ENCODE peak calls at places on chromosomes 16 and 17, in five cellular contexts. Z is fibroblast of mammary gland; K is cardiac muscle cell; B is stimulated activated naive B cell treated with anti-CD40 and anti-IgM and Interleukin-4, amounts not matched to agents 10 μg/mL and 1 μg/mL and 100 μg/mL, for 72 hours; P is activated T-cell treated with anti-CD3 and anti-CD28 coated beads, Interleukin-2, amount 50 U/mL, for 72 hours. I is an unnamed sample.

GRCh38 chr17:6346986-6347385 is 87.9 kb downstream of the AIPL1 start:
- DNase-seq in Z (no peak), K (no peak), B (no peak), P (no peak), I (no peak)

GRCh38 chr16:11796227-11797165 is 562 bp downstream of the ZC3H7A start:
- DNase-seq in Z (peak; percentile 46), K (peak; percentile 50), B (no peak), P (peak; percentile 24), I (no peak)

GRCh38 chr17:73228748-73229236 is 32.9 kb downstream of the CPSF4L start:
- DNase-seq in Z (peak; percentile 90), K (no peak), B (no peak), P (peak; percentile 12), I (peak; percentile 92)

GRCh38 chr17:72624652-72625051 is 467.8 kb downstream of the SLC39A11 start:
- DNase-seq in Z (no peak), K (no peak), B (no peak), P (no peak), I (peak; percentile 21)

GRCh38 chr17:35917519-35918213 is 12.9 kb downstream of the RDM1 start:
- DNase-seq in Z (no peak), K (no peak), B (no peak), P (no peak), I (no peak)

GRCh38 chr16:47492428-47493357 is 31.6 kb downstream of the PHKB start:
- DNase-seq in Z (peak; percentile 76), K (no peak), B (peak; percentile 82), P (peak; percentile 34), I (peak; percentile 65)

GRCh38 chr17:51617876-51618455 is 357.6 kb downstream of the UTP18 start:
- DNase-seq in Z (no peak), K (no peak), B (no peak), P (no peak), I (no peak)

GRCh38 chr16:82263456-82264159 is 93.6 kb upstream of the MPHOSPH6 start:
- DNase-seq in Z (peak; percentile 48), K (peak; percentile 73), B (peak; percentile 23), P (peak; percentile 42), I (peak; percentile 40)

GRCh38 chr16:84075376-84075775 is 32.8 kb upstream of the SLC38A8 start:
- DNase-seq in Z (no peak), K (no peak), B (no peak), P (no peak), I (no peak)

GRCh38 chr16:1493746-1494094 is 560 bp downstream of the TELO2 start:
- DNase-seq in Z (no peak), K (peak; percentile 31), B (no peak), P (no peak), I (peak; percentile 20)

GRCh38 chr16:70255584-70255983 is 3.8 kb upstream of the EXOSC6 start:
- DNase-seq in Z (no peak), K (no peak), B (no peak), P (no peak), I (no peak)

GRCh38 chr17:73637866-73638265 is 6.4 kb downstream of the SDK2 start:
- DNase-seq in Z (no peak), K (no peak), B (no peak), P (no peak), I (no peak)

GRCh38 chr16:86060381-86061317 is 161.7 kb downstream of the IRF8 start:
- DNase-seq in Z (no peak), K (no peak), B (no peak), P (no peak), I (no peak)

GRCh38 chr16:4922721-4923342 is 14.1 kb downstream of the PPL start:
- DNase-seq in Z (no peak), K (no peak), B (no peak), P (no peak), I (no peak)

GRCh38 chr17:4436381-4436780 is 2.6 kb downstream of the SPNS3 start:
- DNase-seq in Z (no peak), K (no peak), B (no peak), P (no peak), I (no peak)

GRCh38 chr17:65345261-65346060 is 208.3 kb downstream of the RGS9 start:
- DNase-seq in Z (peak; percentile 15), K (no peak), B (no peak), P (no peak), I (no peak)

GRCh38 chr16:86375370-86375769 is 135.0 kb upstream of the FOXF1 start:
- DNase-seq in Z (peak; percentile 90), K (no peak), B (no peak), P (no peak), I (peak; percentile 83)

GRCh38 chr17:73713136-73713535 is 68.9 kb upstream of the SDK2 start:
- DNase-seq in Z (no peak), K (peak; percentile 37), B (no peak), P (no peak), I (no peak)

GRCh38 chr17:59496178-59496577 is 69.2 kb upstream of the DHX40 start:
- DNase-seq in Z (no peak), K (no peak), B (no peak), P (no peak), I (no peak)